ENCODE peak calls at places on chromosome 13, in seven cellular contexts. One of them, this sample, is unnamed.

GRCh38 chr13:36345438-36346221 is 564 bp downstream of the SPART start:
- DNase-seq in spleen: peak
- DNase-seq in MM.1S: no peak
- DNase-seq in stomach: peak
- DNase-seq in fibroblast of mammary gland: peak
- DNase-seq in psoas muscle: peak
- DNase-seq in neural progenitor cell: peak
- DNase-seq in this sample: peak

GRCh38 chr13:113046883-113047244 is 58.7 kb upstream of the F7 start:
- DNase-seq in spleen: peak
- DNase-seq in MM.1S: no peak
- DNase-seq in stomach: no peak
- DNase-seq in fibroblast of mammary gland: no peak
- DNase-seq in psoas muscle: no peak
- DNase-seq in neural progenitor cell: no peak
- DNase-seq in this sample: no peak

GRCh38 chr13:44147222-44147621 is 226.4 kb upstream of the SERP2 start:
- DNase-seq in spleen: no peak
- DNase-seq in MM.1S: no peak
- DNase-seq in stomach: no peak
- DNase-seq in fibroblast of mammary gland: no peak
- DNase-seq in psoas muscle: no peak
- DNase-seq in neural progenitor cell: no peak
- DNase-seq in this sample: no peak

GRCh38 chr13:24911135-24911524 is 147.2 kb downstream of the RNF17 start:
- DNase-seq in spleen: no peak
- DNase-seq in MM.1S: no peak
- DNase-seq in stomach: no peak
- DNase-seq in fibroblast of mammary gland: peak
- DNase-seq in psoas muscle: no peak
- DNase-seq in neural progenitor cell: no peak
- DNase-seq in this sample: no peak

GRCh38 chr13:110634558-110634957 is 19.2 kb downstream of the NAXD start:
- DNase-seq in spleen: no peak
- DNase-seq in MM.1S: no peak
- DNase-seq in stomach: no peak
- DNase-seq in fibroblast of mammary gland: peak
- DNase-seq in psoas muscle: no peak
- DNase-seq in neural progenitor cell: no peak
- DNase-seq in this sample: no peak

GRCh38 chr13:40812724-40813445 is 23.5 kb downstream of the SLC25A15 start:
- DNase-seq in spleen: no peak
- DNase-seq in MM.1S: no peak
- DNase-seq in stomach: no peak
- DNase-seq in fibroblast of mammary gland: peak
- DNase-seq in psoas muscle: no peak
- DNase-seq in neural progenitor cell: no peak
- DNase-seq in this sample: no peak

GRCh38 chr13:24460256-24460655 is 52.3 kb downstream of the PARP4 start:
- DNase-seq in spleen: no peak
- DNase-seq in MM.1S: no peak
- DNase-seq in stomach: no peak
- DNase-seq in fibroblast of mammary gland: no peak
- DNase-seq in psoas muscle: no peak
- DNase-seq in neural progenitor cell: no peak
- DNase-seq in this sample: no peak

GRCh38 chr13:90622547-90622946 is 724.9 kb upstream of the MIR17HG start:
- DNase-seq in spleen: no peak
- DNase-seq in MM.1S: peak
- DNase-seq in stomach: no peak
- DNase-seq in fibroblast of mammary gland: peak
- DNase-seq in psoas muscle: no peak
- DNase-seq in neural progenitor cell: no peak
- DNase-seq in this sample: no peak

GRCh38 chr13:24043590-24044350 is 116.8 kb upstream of the SPATA13 start:
- DNase-seq in spleen: no peak
- DNase-seq in MM.1S: no peak
- DNase-seq in stomach: no peak
- DNase-seq in fibroblast of mammary gland: no peak
- DNase-seq in psoas muscle: no peak
- DNase-seq in neural progenitor cell: no peak
- DNase-seq in this sample: no peak

GRCh38 chr13:61728468-61728867 is 312.8 kb upstream of the PCDH20 start:
- DNase-seq in spleen: no peak
- DNase-seq in MM.1S: no peak
- DNase-seq in stomach: no peak
- DNase-seq in fibroblast of mammary gland: peak
- DNase-seq in psoas muscle: no peak
- DNase-seq in neural progenitor cell: no peak
- DNase-seq in this sample: no peak

GRCh38 chr13:29761160-29761559 is 89.3 kb downstream of the UBL3 start:
- DNase-seq in spleen: no peak
- DNase-seq in MM.1S: no peak
- DNase-seq in stomach: no peak
- DNase-seq in fibroblast of mammary gland: no peak
- DNase-seq in psoas muscle: no peak
- DNase-seq in neural progenitor cell: no peak
- DNase-seq in this sample: no peak

GRCh38 chr13:23159205-23159586 is 21.6 kb upstream of the SGCG start:
- DNase-seq in spleen: no peak
- DNase-seq in MM.1S: peak
- DNase-seq in stomach: no peak
- DNase-seq in fibroblast of mammary gland: peak
- DNase-seq in psoas muscle: peak
- DNase-seq in neural progenitor cell: peak
- DNase-seq in this sample: peak

GRCh38 chr13:45742985-45743384 is 40.9 kb downstream of the CBY2 start:
- DNase-seq in spleen: no peak
- DNase-seq in MM.1S: no peak
- DNase-seq in stomach: no peak
- DNase-seq in fibroblast of mammary gland: no peak
- DNase-seq in psoas muscle: no peak
- DNase-seq in neural progenitor cell: no peak
- DNase-seq in this sample: no peak

DNA sequence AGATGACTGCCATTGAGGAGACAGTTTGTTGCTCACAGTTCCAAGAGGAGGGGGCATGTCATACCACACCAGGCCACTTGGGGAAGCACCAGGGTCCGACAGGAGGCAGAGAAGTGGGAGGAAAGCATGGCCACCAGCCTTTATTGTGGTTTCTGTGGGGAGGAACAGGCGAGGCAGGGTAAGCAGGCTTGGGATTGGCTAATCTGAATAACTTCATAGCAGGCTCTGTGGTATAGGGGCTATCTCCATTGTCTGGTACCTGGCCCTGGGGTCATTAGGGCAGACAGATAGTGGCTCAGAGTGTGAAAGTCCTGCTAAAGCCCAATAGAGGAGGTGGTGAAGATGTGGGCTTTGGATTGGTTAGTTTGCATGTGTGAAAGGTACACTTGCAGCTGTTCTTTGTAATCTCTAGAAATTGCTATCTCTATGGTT is 35.5 kb downstream of the CBY2 start:
- DNase-seq in spleen: no peak
- DNase-seq in MM.1S: peak
- DNase-seq in stomach: no peak
- DNase-seq in fibroblast of mammary gland: no peak
- DNase-seq in psoas muscle: no peak
- DNase-seq in neural progenitor cell: no peak
- DNase-seq in this sample: no peak
- TF ChIP-seq CTCF in spleen: no peak
- TF ChIP-seq CTCF in MM.1S: peak
- TF ChIP-seq CTCF in stomach: no peak
- TF ChIP-seq CTCF in fibroblast of mammary gland: peak
- TF ChIP-seq CTCF in psoas muscle: no peak
- TF ChIP-seq CTCF in neural progenitor cell: peak
- TF ChIP-seq CTCF in this sample: peak

DNA sequence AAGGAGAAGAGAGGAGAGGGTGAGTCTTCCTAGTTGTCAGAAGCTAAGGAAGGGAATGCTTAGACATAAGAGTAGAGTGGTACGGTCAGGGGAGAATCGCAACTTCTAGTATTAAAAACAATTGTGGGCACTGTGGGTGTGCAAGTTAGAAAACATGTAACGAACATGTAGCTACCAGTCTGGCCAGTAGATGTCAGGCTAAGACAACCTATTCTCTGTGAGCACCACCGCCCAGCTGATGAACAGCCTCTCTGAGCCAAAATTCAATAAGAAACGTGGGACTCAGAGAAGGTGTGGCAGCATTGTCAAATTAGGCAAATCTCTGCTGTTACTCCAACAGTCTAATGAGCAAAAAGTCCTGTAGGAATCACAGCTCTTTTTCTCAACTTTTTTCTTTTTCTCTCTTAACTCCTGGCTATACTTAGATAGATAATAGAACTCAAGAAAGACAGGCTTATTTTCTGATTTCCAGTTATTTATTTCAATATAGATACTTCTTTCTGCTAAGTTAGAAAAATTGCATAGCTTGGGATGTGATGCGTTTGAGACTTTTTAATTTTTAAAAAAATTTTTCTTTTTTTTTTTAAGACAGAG is 186.2 kb downstream of the USP12 start:
- DNase-seq in spleen: no peak
- DNase-seq in MM.1S: peak
- DNase-seq in stomach: peak
- DNase-seq in fibroblast of mammary gland: peak
- DNase-seq in psoas muscle: no peak
- DNase-seq in neural progenitor cell: peak
- DNase-seq in this sample: peak
- TF ChIP-seq CTCF in spleen: peak
- TF ChIP-seq CTCF in MM.1S: peak
- TF ChIP-seq CTCF in stomach: peak
- TF ChIP-seq CTCF in fibroblast of mammary gland: peak
- TF ChIP-seq CTCF in psoas muscle: peak
- TF ChIP-seq CTCF in neural progenitor cell: peak
- TF ChIP-seq CTCF in this sample: peak

GRCh38 chr13:60091573-60091972 is 72.2 kb downstream of the DIAPH3 start:
- DNase-seq in spleen: no peak
- DNase-seq in MM.1S: no peak
- DNase-seq in stomach: no peak
- DNase-seq in fibroblast of mammary gland: no peak
- DNase-seq in psoas muscle: no peak
- DNase-seq in neural progenitor cell: no peak
- DNase-seq in this sample: no peak
- TF ChIP-seq CTCF in spleen: no peak
- TF ChIP-seq CTCF in MM.1S: no peak
- TF ChIP-seq CTCF in stomach: no peak
- TF ChIP-seq CTCF in fibroblast of mammary gland: peak
- TF ChIP-seq CTCF in psoas muscle: no peak
- TF ChIP-seq CTCF in neural progenitor cell: no peak
- TF ChIP-seq CTCF in this sample: no peak

GRCh38 chr13:51935326-51936171 is 73.8 kb downstream of the CCDC70 start:
- DNase-seq in spleen: no peak
- DNase-seq in MM.1S: no peak
- DNase-seq in stomach: peak
- DNase-seq in fibroblast of mammary gland: peak
- DNase-seq in psoas muscle: no peak
- DNase-seq in neural progenitor cell: peak
- DNase-seq in this sample: peak
- TF ChIP-seq CTCF in spleen: no peak
- TF ChIP-seq CTCF in MM.1S: no peak
- TF ChIP-seq CTCF in stomach: peak
- TF ChIP-seq CTCF in fibroblast of mammary gland: peak
- TF ChIP-seq CTCF in psoas muscle: peak
- TF ChIP-seq CTCF in neural progenitor cell: peak
- TF ChIP-seq CTCF in this sample: no peak

DNA sequence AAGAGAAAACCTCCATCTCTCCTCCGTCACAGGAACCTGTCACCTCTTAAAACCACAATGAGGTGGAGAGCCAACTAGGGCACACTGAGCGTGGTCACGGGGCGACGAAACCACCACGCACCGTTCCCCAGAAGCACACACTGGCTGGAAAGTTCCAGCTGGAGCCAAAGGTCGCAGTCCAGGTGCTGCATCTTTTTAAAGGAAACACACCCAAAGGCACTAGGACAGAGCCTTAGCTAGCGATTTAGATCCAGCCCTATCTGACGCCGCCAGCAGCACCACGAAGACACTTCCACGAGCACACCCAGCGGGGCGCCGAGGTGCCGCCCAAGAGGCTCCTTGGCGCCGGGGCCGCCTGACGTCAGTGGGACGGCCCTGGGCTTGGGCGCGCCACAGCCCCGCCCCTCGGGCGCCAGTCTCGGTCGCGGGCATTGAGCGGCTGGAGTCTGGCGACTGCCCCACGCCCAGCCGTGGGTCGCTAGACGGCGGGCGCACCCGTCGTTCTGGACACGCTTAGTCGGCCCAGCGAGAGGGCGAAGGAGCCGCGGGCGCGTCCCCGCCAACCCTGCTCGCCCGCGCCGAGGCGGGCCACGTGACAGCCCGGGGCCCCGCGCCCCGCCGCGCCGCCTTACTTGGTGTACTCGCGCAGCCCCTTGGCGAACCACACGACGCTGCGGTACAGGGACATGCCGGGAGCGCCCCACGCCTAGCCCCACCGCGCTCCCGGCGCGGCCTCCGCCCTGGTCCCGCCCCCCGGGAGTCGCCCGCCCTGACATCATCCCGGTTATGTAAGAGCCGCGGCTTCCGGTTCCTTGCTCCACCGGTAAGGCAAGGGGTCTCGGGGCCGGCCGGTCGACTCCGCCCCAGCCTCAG is at the start of gene DHRS12:
- DNase-seq in spleen: peak
- DNase-seq in MM.1S: peak
- DNase-seq in stomach: peak
- DNase-seq in fibroblast of mammary gland: peak
- DNase-seq in psoas muscle: peak
- DNase-seq in neural progenitor cell: peak
- DNase-seq in this sample: peak
- TF ChIP-seq CTCF in spleen: peak
- TF ChIP-seq CTCF in MM.1S: no peak
- TF ChIP-seq CTCF in stomach: no peak
- TF ChIP-seq CTCF in fibroblast of mammary gland: no peak
- TF ChIP-seq CTCF in psoas muscle: no peak
- TF ChIP-seq CTCF in neural progenitor cell: no peak
- TF ChIP-seq CTCF in this sample: no peak

This sample was measured in endothelial cell.